ENCODE peak calls at places on chromosomes 3 and 15, in four cellular contexts. E is GM12878, H is H1, B is HepG2. Z is an unnamed sample.
A peak's percentile ranks its signal among the peaks of the same experiment; 100 is the strongest.

GRCh38 chr15:90872481-90873184 is 4.2 kb downstream of the FURIN start:
- DNase-seq in B (peak; percentile 56), H (no peak), E (no peak), Z (peak; percentile 49)

GRCh38 chr3:193769437-193769836 is 176.4 kb downstream of the OPA1 start:
- DNase-seq in H (no peak), E (no peak), B (no peak), Z (no peak)

GRCh38 chr3:157113832-157114505 is 46.0 kb downstream of the CCNL1 start:
- DNase-seq in H (no peak), E (no peak), B (no peak), Z (no peak)

GRCh38 chr3:43260412-43260811 is 25.9 kb upstream of the SNRK start:
- DNase-seq in B (peak; percentile 5), H (no peak), E (no peak), Z (peak; percentile 7)

GRCh38 chr3:143314291-143315093 is 194.9 kb downstream of the CHST2 start:
- DNase-seq in B (no peak), E (no peak), H (no peak), Z (no peak)

GRCh38 chr3:56468184-56469106 is at the start of gene ERC2:
- DNase-seq in B (peak; percentile 34), E (no peak), H (peak; percentile 92), Z (peak; percentile 92)

GRCh38 chr3:14885307-14885706 is 62.1 kb upstream of the NR2C2 start:
- DNase-seq in B (no peak), H (no peak), E (no peak), Z (no peak)

GRCh38 chr15:77821188-77821958 is 188.7 kb upstream of the LINGO1 start:
- DNase-seq in B (peak; percentile 24), H (peak; percentile 87), E (no peak), Z (peak; percentile 88)

GRCh38 chr15:89492934-89493631 is 3.3 kb downstream of the RHCG start:
- DNase-seq in H (no peak), E (no peak), B (no peak), Z (no peak)

GRCh38 chr3:164416491-164417222 is 661.6 kb downstream of the SI start:
- DNase-seq in E (no peak), B (no peak), H (no peak), Z (no peak)

GRCh38 chr15:53246996-53247395 is 456.9 kb upstream of the ONECUT1 start:
- DNase-seq in H (no peak), E (no peak), B (no peak), Z (no peak)

GRCh38 chr3:15330031-15330596 is 2.3 kb downstream of the SH3BP5 start:
- DNase-seq in H (no peak), E (no peak), B (no peak), Z (no peak)

GRCh38 chr3:83513677-83514076 is 1445.1 kb upstream of the CADM2 start:
- DNase-seq in E (no peak), H (no peak), B (no peak), Z (no peak)

GRCh38 chr3:183895774-183896173 is 11.1 kb upstream of the PARL start:
- DNase-seq in E (no peak), H (no peak), B (no peak), Z (peak; percentile 14)

GRCh38 chr3:114506622-114507300 is 212.9 kb downstream of the TIGIT start:
- DNase-seq in H (no peak), B (no peak), E (no peak), Z (no peak)

GRCh38 chr3:186760141-186760813 is 23.1 kb upstream of the EIF4A2 start:
- DNase-seq in E (no peak), B (peak; percentile 46), H (no peak), Z (no peak)

GRCh38 chr3:10015476-10015904 is 10.7 kb upstream of the FANCD2 start:
- DNase-seq in E (no peak), H (no peak), B (no peak), Z (no peak)

GRCh38 chr3:24628523-24629258 is 134.0 kb upstream of the THRB start:
- DNase-seq in E (no peak), B (no peak), H (no peak), Z (no peak)

GRCh38 chr15:81029416-81030367 is 29.0 kb downstream of the TLNRD1 start:
- DNase-seq in B (no peak), E (no peak), H (no peak), Z (no peak)

GRCh38 chr3:179265092-179265491 is 14.2 kb upstream of the KCNMB3 start:
- DNase-seq in E (no peak), H (no peak), B (no peak), Z (no peak)

GRCh38 chr3:170634663-170635096 is 48.8 kb upstream of the SLC7A14 start:
- DNase-seq in H (no peak), E (peak; percentile 91), B (no peak), Z (no peak)

GRCh38 chr3:186825294-186825821 is 17.2 kb upstream of the ADIPOQ start:
- DNase-seq in H (peak; percentile 70), B (no peak), E (no peak), Z (no peak)

GRCh38 chr3:171049831-171050444 is 23.4 kb upstream of the SLC2A2 start:
- DNase-seq in B (peak; percentile 71), H (peak; percentile 65), E (peak; percentile 34), Z (peak; percentile 63)

GRCh38 chr15:65796610-65797012 is 4.5 kb upstream of the DENND4A start:
- DNase-seq in E (no peak), B (no peak), H (no peak), Z (no peak)

GRCh38 chr3:164174049-164174448 is 904.2 kb downstream of the SI start:
- DNase-seq in H (no peak), E (no peak), B (no peak), Z (no peak)

GRCh38 chr15:63122002-63122893 is 587 bp downstream of the LACTB start:
- DNase-seq in E (peak; percentile 44), H (peak; percentile 100), B (peak; percentile 73), Z (peak; percentile 95)

GRCh38 chr15:48505067-48505466 is 140.4 kb downstream of the FBN1 start:
- DNase-seq in B (no peak), H (no peak), E (no peak), Z (no peak)

GRCh38 chr3:172673210-172673679 is 37.6 kb downstream of the NCEH1 start:
- DNase-seq in E (no peak), B (peak; percentile 68), H (peak; percentile 78), Z (peak; percentile 32)

GRCh38 chr3:143171141-143171651 is 51.6 kb downstream of the CHST2 start:
- DNase-seq in E (peak; percentile 77), H (no peak), B (no peak), Z (no peak)

GRCh38 chr3:81758275-81758674 is 3.2 kb downstream of the GBE1 start:
- DNase-seq in H (no peak), E (no peak), B (peak; percentile 41), Z (no peak)

GRCh38 chr15:75420698-75421097 is 30.8 kb downstream of the SIN3A start:
- DNase-seq in B (no peak), E (no peak), H (no peak), Z (no peak)

GRCh38 chr3:143040264-143040879 is 39.0 kb downstream of the U2SURP start:
- DNase-seq in B (no peak), H (no peak), E (no peak), Z (no peak)

GRCh38 chr15:38683382-38684242 is 119.0 kb upstream of the RASGRP1 start:
- DNase-seq in E (no peak), H (peak; percentile 58), B (peak; percentile 27), Z (peak; percentile 43)

GRCh38 chr3:128307781-128308469 is 154.6 kb downstream of the EEFSEC start:
- DNase-seq in H (peak; percentile 24), E (no peak), B (no peak), Z (no peak)

GRCh38 chr3:194871143-194871863 is 185.6 kb downstream of the FAM43A start:
- DNase-seq in H (no peak), B (no peak), E (no peak), Z (peak; percentile 82)

DNA sequence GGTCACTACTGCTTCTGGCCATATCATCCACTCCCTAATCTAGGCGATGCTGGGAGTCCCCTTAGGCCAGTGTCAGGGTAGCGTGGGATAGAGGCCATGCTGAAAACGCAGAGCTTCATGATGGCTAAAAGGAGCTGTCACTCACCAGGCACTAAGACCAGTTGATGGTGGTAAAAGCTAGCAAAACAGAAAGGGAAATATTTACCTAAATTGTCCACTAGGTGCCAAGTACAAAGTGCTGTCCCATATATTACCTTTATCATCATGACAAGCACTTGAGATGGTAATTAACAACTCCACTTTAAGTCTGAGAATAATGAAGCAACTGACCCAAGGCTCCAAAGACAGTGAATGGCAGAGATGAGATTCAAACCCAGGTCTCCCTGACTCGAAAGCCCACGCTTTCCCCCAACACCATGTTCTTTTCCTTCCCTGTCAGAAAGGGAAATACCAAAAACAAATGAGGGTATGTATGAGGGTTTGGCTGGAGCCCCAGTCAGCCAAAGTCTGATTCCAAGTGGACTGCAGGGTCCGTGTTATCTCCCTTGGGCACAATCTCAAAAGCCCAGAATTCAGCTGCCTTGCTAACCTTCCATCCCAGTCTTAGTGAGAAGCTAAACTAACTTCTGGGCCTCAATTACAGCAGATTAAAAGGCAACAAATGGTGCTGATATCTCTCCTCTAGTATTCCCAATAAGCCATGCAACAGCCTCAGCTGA is 84.7 kb downstream of the RBPMS2 start:
- DNase-seq in E (no peak), H (no peak), B (no peak), Z (no peak)
- H3K36me3 ChIP-seq in E (peaks cover 26% of the 10 kb centered on the region), H (peaks cover 18% of the 10 kb centered on the region), B (peaks cover 6% of the 10 kb centered on the region), Z (peaks cover 61% of the 10 kb centered on the region)

GRCh38 chr15:100032358-100033080 is 299.3 kb upstream of the LYSMD4 start:
- DNase-seq in E (no peak), B (no peak), H (no peak), Z (no peak)
- TF ChIP-seq TCF12 in E (no peak), B (no peak), H (no peak), Z (no peak)

GRCh38 chr3:52144796-52145735 is 9.2 kb downstream of the POC1A start:
- DNase-seq in E (no peak), B (no peak), H (no peak), Z (no peak)
- H3K36me3 ChIP-seq in E (peaks cover 15% of the 10 kb centered on the region), B (peaks cover 18% of the 10 kb centered on the region), H (peaks cover 17% of the 10 kb centered on the region), Z (peaks cover 4% of the 10 kb centered on the region)

DNA sequence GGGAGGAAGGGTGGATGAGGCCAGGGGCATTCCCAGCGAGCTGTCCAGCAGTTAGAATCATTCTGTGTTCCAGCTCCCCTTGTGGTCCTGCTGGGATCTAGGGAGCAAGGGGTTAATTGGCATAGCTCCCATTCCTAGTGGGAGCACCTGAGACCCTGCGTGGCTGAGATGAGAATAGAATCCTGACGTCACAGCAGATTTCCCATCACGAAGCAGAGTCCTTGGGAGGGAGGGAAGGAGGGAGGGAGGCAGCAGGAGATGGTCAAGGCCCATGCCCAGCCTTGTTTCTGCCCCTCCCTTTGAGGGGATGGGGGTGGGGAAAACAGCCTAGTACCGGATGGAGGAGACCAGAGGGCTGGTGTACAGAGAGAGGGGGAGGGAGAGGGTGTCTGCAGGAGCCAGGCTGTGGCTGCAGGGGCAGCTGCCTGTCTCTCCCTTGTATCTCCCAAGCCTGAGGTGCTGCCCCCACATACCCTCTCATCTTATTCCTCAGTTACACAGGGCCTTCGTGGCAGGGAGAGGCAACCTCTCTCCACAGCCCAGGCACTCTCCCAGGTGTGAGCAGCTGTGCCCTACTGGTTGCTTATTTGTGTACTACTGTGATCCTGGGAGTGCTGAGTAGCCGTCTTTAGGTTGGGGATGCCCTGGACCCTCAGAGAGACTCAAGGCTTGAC is 5.4 kb downstream of the TYRO3 start:
- DNase-seq in H (peak; percentile 62), E (no peak), B (peak; percentile 78), Z (peak; percentile 88)
- TF ChIP-seq TCF12 in H (no peak), E (no peak), B (no peak), Z (no peak)